ENCODE peak calls at places on chromosomes 5 and 9, in five cellular contexts. Y is iris pigment epithelial cell; A is putamen; U is activated CD4-positive, alpha-beta T cell treated with anti-CD3 and anti-CD28 coated beads, Interleukin-2, amount 10 ng/mL, durations not matched to agents 7 days and 5 days; P is left cardiac atrium. E is an unnamed sample.

GRCh38 chr9:131179561-131180219 is 54.3 kb downstream of the NUP214 start:
- DNase-seq in Y (peak; percentile 84), A (no peak), U (no peak), P (no peak), E (no peak)

GRCh38 chr5:167452186-167452585 is 839.3 kb upstream of the WWC1 start:
- DNase-seq in Y (no peak), A (no peak), U (no peak), P (no peak), E (no peak)

GRCh38 chr9:108149346-108149745 is 659.8 kb upstream of the KLF4 start:
- DNase-seq in Y (no peak), A (no peak), U (no peak), P (no peak), E (no peak)

GRCh38 chr5:180594311-180595045 is 3.2 kb upstream of the SCGB3A1 start:
- DNase-seq in Y (no peak), A (no peak), U (no peak), P (no peak), E (no peak)

GRCh38 chr5:32325067-32325466 is 12.3 kb upstream of the MTMR12 start:
- DNase-seq in Y (peak; percentile 31), A (no peak), U (no peak), P (no peak), E (peak; percentile 83)

GRCh38 chr9:118418887-118419620 is 714.9 kb downstream of the TLR4 start:
- DNase-seq in Y (peak; percentile 0), A (no peak), U (no peak), P (no peak), E (no peak)

GRCh38 chr5:42811591-42812392 is at the start of gene SELENOP:
- DNase-seq in Y (peak; percentile 17), A (peak; percentile 84), U (no peak), P (peak; percentile 59), E (peak; percentile 58)

GRCh38 chr5:125604104-125604503 is 819.1 kb upstream of the GRAMD2B start:
- DNase-seq in Y (peak; percentile 26), A (no peak), U (no peak), P (no peak), E (no peak)

GRCh38 chr5:57598756-57599155 is 116.1 kb upstream of the ACTBL2 start:
- DNase-seq in Y (peak; percentile 89), A (no peak), U (no peak), P (no peak), E (no peak)

GRCh38 chr5:73378765-73379164 is 69.8 kb downstream of the FOXD1 start:
- DNase-seq in Y (no peak), A (no peak), U (no peak), P (no peak), E (no peak)

GRCh38 chr5:177429248-177430045 is 3.0 kb downstream of the GRK6 start:
- DNase-seq in Y (no peak), A (no peak), U (peak; percentile 90), P (peak; percentile 72), E (peak; percentile 56)

GRCh38 chr9:34550016-34550680 is 27.4 kb upstream of the ENHO start:
- DNase-seq in Y (no peak), A (no peak), U (no peak), P (no peak), E (no peak)

GRCh38 chr5:120684749-120685415 is 220.8 kb downstream of the PRR16 start:
- DNase-seq in Y (peak; percentile 27), A (no peak), U (no peak), P (no peak), E (no peak)

GRCh38 chr9:71628247-71628646 is 140.1 kb downstream of the CEMIP2 start:
- DNase-seq in Y (no peak), A (no peak), U (no peak), P (no peak), E (peak; percentile 20)

GRCh38 chr5:176901260-176902101 is 2.3 kb upstream of the HK3 start:
- DNase-seq in Y (no peak), A (no peak), U (no peak), P (no peak), E (no peak)

GRCh38 chr9:136829981-136830885 is 12.0 kb upstream of the AJM1 start:
- DNase-seq in Y (no peak), A (no peak), U (no peak), P (peak; percentile 11), E (no peak)

GRCh38 chr5:132883261-132883834 is 9.9 kb downstream of the LEAP2 start:
- DNase-seq in Y (peak; percentile 69), A (peak; percentile 73), U (peak; percentile 38), P (peak; percentile 32), E (peak; percentile 46)

GRCh38 chr9:98263482-98264357 is 8.3 kb upstream of the TBC1D2 start:
- DNase-seq in Y (peak; percentile 85), A (peak; percentile 70), U (peak; percentile 91), P (peak; percentile 78), E (peak; percentile 76)

GRCh38 chr9:75499812-75500211 is 390.7 kb upstream of the PCSK5 start:
- DNase-seq in Y (no peak), A (no peak), U (no peak), P (no peak), E (no peak)

GRCh38 chr9:119951090-119951489 is 581.9 kb upstream of the BRINP1 start:
- DNase-seq in Y (peak; percentile 16), A (no peak), U (no peak), P (no peak), E (no peak)

GRCh38 chr5:145981612-145982571 is 45.5 kb downstream of the SH3RF2 start:
- DNase-seq in Y (no peak), A (no peak), U (no peak), P (no peak), E (no peak)

GRCh38 chr9:138111607-138112006 is 234.0 kb downstream of the CACNA1B start:
- DNase-seq in Y (no peak), A (no peak), U (no peak), P (no peak), E (no peak)

GRCh38 chr9:131732636-131733340 is 7.1 kb downstream of the RAPGEF1 start:
- DNase-seq in Y (no peak), A (no peak), U (peak; percentile 65), P (no peak), E (no peak)

GRCh38 chr5:3891118-3891517 is 295.5 kb downstream of the IRX1 start:
- DNase-seq in Y (no peak), A (no peak), U (no peak), P (no peak), E (no peak)

GRCh38 chr5:79416499-79416898 is 97.4 kb downstream of the HOMER1 start:
- DNase-seq in Y (peak; percentile 2), A (no peak), U (no peak), P (no peak), E (peak; percentile 88)

GRCh38 chr5:149038336-149039075 is 24.4 kb downstream of the SH3TC2 start:
- DNase-seq in Y (no peak), A (no peak), U (no peak), P (no peak), E (no peak)